ENCODE peak calls at places on chromosomes 13 and 19, in nine cellular contexts. C, G, N, A, Q, F, R, B and J are unnamed samples.

GRCh38 chr19:4971424-4971793 is 2.5 kb downstream of the KDM4B start:
- DNase-seq in B (peak), N (peak), Q (no peak), G (peak), A (no peak), R (no peak), C (no peak), F (no peak), J (no peak)

GRCh38 chr13:97306646-97307045 is 84.5 kb downstream of the MBNL2 start:
- DNase-seq in A (peak), C (peak), Q (peak), B (peak), R (no peak), G (no peak), N (no peak), F (no peak), J (no peak)

GRCh38 chr13:29991343-29991742 is 140.9 kb upstream of the UBL3 start:
- DNase-seq in R (peak), Q (peak), N (peak), A (peak), F (no peak), B (peak), G (no peak), C (peak), J (peak)

GRCh38 chr19:54484451-54484850 is 11.4 kb upstream of the CDC42EP5 start:
- DNase-seq in R (no peak), N (no peak), Q (no peak), F (no peak), G (no peak), B (no peak), A (no peak), C (no peak), J (no peak)

GRCh38 chr19:42081584-42082258 is 5.8 kb downstream of the ZNF574 start:
- DNase-seq in A (peak), Q (peak), F (peak), R (peak), G (no peak), B (peak), N (no peak), C (peak), J (peak)

GRCh38 chr13:31096624-31097302 is 64.9 kb downstream of the HSPH1 start:
- DNase-seq in R (no peak), C (no peak), Q (no peak), B (no peak), N (peak), F (no peak), G (no peak), A (no peak), J (no peak)

GRCh38 chr13:31882794-31883193 is 143.5 kb downstream of the RXFP2 start:
- DNase-seq in N (no peak), A (no peak), F (no peak), R (no peak), Q (no peak), B (no peak), C (no peak), G (no peak), J (no peak)

GRCh38 chr19:48466571-48467325 is 2.4 kb upstream of the CYTH2 start:
- DNase-seq in Q (peak), C (peak), G (no peak), N (peak), B (peak), A (peak), R (peak), F (no peak), J (peak)

GRCh38 chr13:99636306-99636705 is 135.0 kb downstream of the TM9SF2 start:
- DNase-seq in C (no peak), Q (no peak), F (no peak), B (no peak), N (no peak), R (no peak), G (no peak), A (no peak), J (no peak)

GRCh38 chr19:1315470-1316166 is 29.9 kb downstream of the EFNA2 start:
- DNase-seq in Q (peak), F (peak), A (peak), C (peak), G (peak), B (peak), N (peak), R (peak), J (peak)

GRCh38 chr19:36950335-36951119 is 34.4 kb downstream of the ZNF568 start:
- DNase-seq in B (no peak), N (no peak), Q (no peak), R (no peak), G (no peak), C (peak), F (no peak), A (no peak), J (no peak)

GRCh38 chr13:28501547-28501946 is 6.6 kb upstream of the FLT1 start:
- DNase-seq in B (no peak), A (no peak), F (no peak), Q (no peak), N (no peak), C (no peak), R (no peak), G (no peak), J (no peak)

GRCh38 chr19:14556662-14557188 is 15.1 kb downstream of the NDUFB7 start:
- DNase-seq in N (peak), R (peak), C (peak), G (peak), Q (peak), B (peak), F (peak), A (peak), J (peak)

GRCh38 chr13:67390462-67391093 is 160.4 kb upstream of the PCDH9 start:
- DNase-seq in R (peak), G (no peak), A (no peak), N (no peak), F (no peak), Q (peak), C (peak), B (peak), J (peak)

GRCh38 chr19:623974-624373 is 9.4 kb downstream of the POLRMT start:
- DNase-seq in R (peak), F (peak), A (peak), G (no peak), B (peak), C (peak), Q (peak), N (no peak), J (peak)

GRCh38 chr19:18153555-18154134 is 682 bp downstream of the PIK3R2 start:
- DNase-seq in A (no peak), B (no peak), C (no peak), R (no peak), N (no peak), F (no peak), Q (no peak), G (peak), J (no peak)

GRCh38 chr19:38277969-38278680 is 13.8 kb downstream of the SPINT2 start:
- DNase-seq in Q (no peak), A (peak), F (no peak), C (peak), G (no peak), N (no peak), B (no peak), R (no peak), J (peak)

GRCh38 chr19:47408156-47408938 is 11.0 kb downstream of the MEIS3 start:
- DNase-seq in N (no peak), B (no peak), A (no peak), C (no peak), Q (no peak), R (no peak), G (no peak), F (no peak), J (no peak)

GRCh38 chr13:110379905-110380341 is 72.8 kb downstream of the COL4A2 start:
- DNase-seq in A (peak), R (peak), B (peak), C (peak), Q (peak), G (no peak), N (no peak), F (no peak), J (peak)

GRCh38 chr13:22200469-22200868 is 529.6 kb downstream of the FGF9 start:
- DNase-seq in N (no peak), R (no peak), Q (no peak), G (no peak), B (no peak), A (no peak), C (no peak), F (no peak), J (no peak)

GRCh38 chr19:33125929-33126388 is 6.0 kb upstream of the WDR88 start:
- DNase-seq in R (peak), B (peak), C (peak), N (peak), F (peak), A (peak), Q (peak), G (peak), J (peak)

GRCh38 chr13:111184685-111185401 is 69.7 kb downstream of the ARHGEF7 start:
- DNase-seq in A (no peak), Q (peak), C (peak), N (no peak), B (peak), F (no peak), G (peak), R (no peak), J (no peak)

GRCh38 chr19:45450042-45450380 is 17.8 kb upstream of the FOSB start:
- DNase-seq in B (no peak), Q (no peak), C (no peak), G (no peak), R (no peak), A (no peak), F (no peak), N (no peak), J (no peak)

GRCh38 chr19:13850910-13851753 is 25.8 kb upstream of the NANOS3 start:
- DNase-seq in N (peak), R (peak), G (peak), B (peak), C (peak), Q (peak), A (peak), F (peak), J (peak)

GRCh38 chr13:52847682-52848432 is 583 bp downstream of the PCDH8 start:
- DNase-seq in Q (no peak), F (no peak), B (no peak), A (no peak), C (no peak), N (no peak), G (no peak), R (no peak), J (no peak)

GRCh38 chr19:13794388-13794751 is 873 bp upstream of the ZSWIM4 start:
- DNase-seq in R (peak), C (peak), N (peak), F (no peak), G (no peak), A (peak), Q (peak), B (peak), J (peak)

GRCh38 chr13:30487075-30487470 is 21.3 kb upstream of the HMGB1 start:
- DNase-seq in N (no peak), R (no peak), F (no peak), Q (no peak), A (no peak), B (no peak), G (no peak), C (no peak), J (no peak)

GRCh38 chr19:49637865-49638350 is 2.0 kb downstream of the RRAS start:
- DNase-seq in R (peak), B (peak), Q (peak), G (no peak), N (peak), C (peak), A (peak), F (peak), J (peak)

GRCh38 chr13:110756268-110756667 is 42.8 kb downstream of the ING1 start:
- DNase-seq in G (no peak), Q (peak), B (peak), F (no peak), A (peak), C (peak), N (no peak), R (peak), J (peak)

GRCh38 chr13:114102521-114103288 is 29.7 kb downstream of the RASA3 start:
- DNase-seq in G (no peak), C (no peak), Q (no peak), R (no peak), N (no peak), B (no peak), A (no peak), F (no peak), J (no peak)

GRCh38 chr19:40529093-40529954 is 47.3 kb upstream of the SHKBP1 start:
- DNase-seq in A (peak), N (peak), F (peak), R (peak), B (peak), G (peak), C (peak), Q (peak), J (peak)

GRCh38 chr19:48338253-48338755 is 13.0 kb downstream of the EMP3 start:
- DNase-seq in C (no peak), F (no peak), G (no peak), R (no peak), N (no peak), A (no peak), Q (no peak), B (no peak), J (no peak)

GRCh38 chr19:50720181-50720920 is 749 bp upstream of the SHANK1 start:
- DNase-seq in N (no peak), G (no peak), C (no peak), B (no peak), A (no peak), Q (no peak), R (no peak), F (no peak), J (no peak)